ENCODE peak calls at places on chromosomes 11 and 22, in ten cellular contexts. U, E, T, D, G, C, Q, W, V and B are unnamed samples.

GRCh38 chr11:121571466-121571865 is 118.7 kb upstream of the SORL1-AS1 start:
- DNase-seq in C (no peak), G (no peak), Q (no peak), U (no peak), E (no peak), D (no peak), W (no peak), V (no peak), T (no peak), B (no peak)

GRCh38 chr11:127340438-127340837 is 339.9 kb upstream of the KIRREL3 start:
- DNase-seq in D (no peak), T (no peak), V (no peak), W (no peak), U (no peak), E (no peak), C (no peak), Q (no peak), G (no peak), B (no peak)

GRCh38 chr11:60981515-60981914 is 10.0 kb downstream of the CD6 start:
- DNase-seq in V (no peak), W (no peak), E (no peak), C (no peak), T (no peak), G (no peak), D (no peak), Q (no peak), U (no peak), B (peak)

GRCh38 chr22:18971321-18971751 is 35.2 kb upstream of the PRODH start:
- DNase-seq in U (no peak), Q (no peak), E (no peak), C (no peak), W (no peak), V (no peak), T (no peak), G (no peak), D (no peak), B (no peak)

GRCh38 chr11:119935341-119935925 is 202.5 kb downstream of the TRIM29 start:
- DNase-seq in G (no peak), C (no peak), Q (no peak), D (no peak), E (no peak), V (no peak), W (no peak), T (no peak), U (no peak), B (no peak)

GRCh38 chr11:47569646-47570045 is 4.2 kb downstream of the PTPMT1 start:
- DNase-seq in T (no peak), V (no peak), C (no peak), G (no peak), U (no peak), D (no peak), E (no peak), Q (no peak), W (no peak), B (no peak)

GRCh38 chr11:12863605-12864121 is 145.5 kb upstream of the RASSF10 start:
- DNase-seq in C (no peak), Q (no peak), V (no peak), G (no peak), U (peak), D (no peak), W (no peak), E (no peak), T (no peak), B (no peak)

GRCh38 chr11:127345819-127346459 is 345.4 kb upstream of the KIRREL3 start:
- DNase-seq in V (peak), W (no peak), T (peak), D (peak), G (peak), U (peak), E (peak), Q (peak), C (peak), B (no peak)

GRCh38 chr11:69968407-69969347 is 109.4 kb upstream of the ANO1 start:
- DNase-seq in V (no peak), T (no peak), D (no peak), U (no peak), E (peak), Q (no peak), C (no peak), G (no peak), W (no peak), B (no peak)

GRCh38 chr11:43517518-43517917 is 158.8 kb downstream of the TTC17 start:
- DNase-seq in U (no peak), W (no peak), V (no peak), Q (no peak), D (no peak), C (no peak), G (no peak), T (no peak), E (no peak), B (no peak)

GRCh38 chr11:58494096-58494495 is 13.8 kb downstream of the OR5B21 start:
- DNase-seq in W (no peak), U (no peak), G (no peak), V (no peak), T (no peak), C (no peak), Q (peak), E (no peak), D (no peak), B (no peak)

GRCh38 chr11:75365711-75366181 is 14.3 kb upstream of the ARRB1 start:
- DNase-seq in Q (peak), V (no peak), C (no peak), E (peak), U (peak), G (no peak), D (peak), W (no peak), T (no peak), B (no peak)

GRCh38 chr11:122747358-122747757 is 90.9 kb upstream of the CRTAM start:
- DNase-seq in G (no peak), Q (peak), D (peak), T (no peak), V (no peak), C (no peak), U (no peak), W (no peak), E (no peak), B (no peak)

GRCh38 chr11:83819936-83820549 is 533.9 kb upstream of the CCDC90B start:
- DNase-seq in D (peak), W (no peak), U (peak), T (peak), C (no peak), G (peak), Q (peak), V (peak), E (peak), B (no peak)
- TF ChIP-seq CTCF in D (peak), W (peak), U (peak), T (no peak), C (peak), G (peak), Q (peak), V (peak), E (peak), B (peak)

GRCh38 chr11:73187854-73188253 is 30.2 kb upstream of the P2RY2 start:
- DNase-seq in W (no peak), Q (no peak), V (peak), D (no peak), T (no peak), C (no peak), G (no peak), E (no peak), U (no peak), B (no peak)

GRCh38 chr11:73189723-73190556 is 28.1 kb upstream of the P2RY2 start:
- DNase-seq in G (no peak), C (no peak), W (no peak), U (no peak), T (no peak), V (no peak), E (no peak), D (no peak), Q (no peak), B (no peak)

GRCh38 chr11:73190557-73190885 is 27.6 kb upstream of the P2RY2 start:
- DNase-seq in V (no peak), D (no peak), C (no peak), T (no peak), W (no peak), U (no peak), Q (no peak), E (no peak), G (no peak), B (no peak)

GRCh38 chr11:73188301-73188700 is 29.8 kb upstream of the P2RY2 start:
- DNase-seq in Q (peak), E (no peak), G (no peak), T (no peak), U (no peak), W (no peak), D (no peak), V (no peak), C (no peak), B (no peak)

GRCh38 chr11:73189315-73189714 is 28.8 kb upstream of the P2RY2 start:
- DNase-seq in E (peak), U (no peak), G (no peak), T (peak), W (peak), V (no peak), C (no peak), D (no peak), Q (no peak), B (no peak)
- TF ChIP-seq CTCF in E (no peak), U (no peak), G (no peak), T (no peak), W (no peak), V (no peak), C (no peak), D (no peak), Q (no peak), B (no peak)

GRCh38 chr11:92495107-92495793 is 270.6 kb downstream of the FAT3 start:
- DNase-seq in V (no peak), C (no peak), T (no peak), W (no peak), G (no peak), U (no peak), E (no peak), D (no peak), Q (no peak), B (no peak)
- TF ChIP-seq CTCF in V (no peak), C (no peak), T (no peak), W (no peak), G (no peak), U (no peak), E (no peak), D (no peak), Q (no peak), B (no peak)

DNA sequence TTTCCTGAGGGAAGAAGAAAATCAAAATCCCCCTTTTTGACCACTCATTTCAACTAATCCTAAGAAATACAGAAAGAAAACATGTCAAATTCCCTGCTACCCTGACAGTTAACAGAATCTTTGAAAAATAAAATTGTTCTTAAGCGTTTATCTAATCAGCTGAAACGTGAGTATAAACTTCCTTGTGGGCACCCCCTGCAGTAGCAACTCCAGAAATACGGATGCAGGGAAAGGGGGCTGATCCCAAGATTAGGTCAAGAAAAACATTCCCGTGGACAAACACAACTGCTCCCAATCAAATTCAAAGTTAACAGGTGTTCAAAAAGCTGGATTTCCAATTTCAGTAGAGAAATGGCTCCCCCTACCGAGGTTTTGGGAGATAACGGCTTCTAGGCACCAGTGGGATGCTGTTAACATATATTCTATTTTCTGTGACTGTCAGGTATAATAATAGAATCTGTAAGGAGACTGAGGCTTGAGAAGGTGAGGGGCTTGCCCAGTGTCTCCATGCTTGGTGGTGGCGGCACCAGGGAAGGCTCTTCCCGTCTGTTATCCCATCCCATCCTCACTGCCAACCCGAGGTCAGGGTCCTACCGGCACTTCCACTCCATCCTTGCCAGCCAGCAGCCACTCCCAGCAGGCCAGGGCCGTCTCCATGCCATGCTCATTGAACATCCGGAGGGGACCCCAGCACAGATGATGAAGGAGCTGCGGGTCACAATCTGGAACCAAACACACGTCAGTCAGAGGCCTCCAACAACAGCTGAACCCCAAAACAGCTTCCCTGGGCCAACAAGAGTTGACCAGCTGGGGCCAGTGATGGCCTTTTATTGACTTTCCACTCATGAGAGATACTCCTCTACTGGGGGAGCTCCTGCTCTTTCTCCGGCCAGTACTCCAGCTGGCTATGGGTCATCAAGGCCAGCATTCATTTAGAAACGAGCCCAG is 32.0 kb upstream of the SERPIND1 start:
- DNase-seq in W (no peak), D (peak), U (peak), V (peak), G (no peak), T (peak), Q (peak), C (peak), E (peak), B (no peak)
- TF ChIP-seq CTCF in W (peak), D (peak), U (peak), V (peak), G (peak), T (peak), Q (peak), C (peak), E (peak), B (peak)

DNA sequence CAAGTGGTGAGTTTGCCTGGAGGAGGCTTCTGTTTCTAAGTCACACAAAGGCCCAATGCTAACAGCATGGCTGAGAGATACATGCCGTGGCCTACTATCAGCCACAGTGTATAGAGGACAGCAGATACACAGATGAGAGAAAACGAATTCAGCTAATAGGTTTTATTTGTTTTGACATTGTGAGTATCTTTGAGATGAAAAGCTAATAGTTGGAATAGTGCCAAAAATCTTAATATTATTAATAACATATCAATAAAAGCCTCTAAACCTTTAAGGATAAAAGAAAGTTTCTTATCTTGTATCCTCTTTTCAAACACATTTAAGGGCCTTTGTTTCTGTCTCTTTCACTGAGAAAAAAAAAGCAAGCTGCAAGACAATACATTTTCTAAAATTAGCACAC is 30.5 kb upstream of the OLFML1 start:
- DNase-seq in C (no peak), U (no peak), T (no peak), D (no peak), E (no peak), W (no peak), G (no peak), V (no peak), Q (no peak), B (no peak)
- TF ChIP-seq CTCF in C (no peak), U (no peak), T (no peak), D (no peak), E (no peak), W (no peak), G (no peak), V (no peak), Q (no peak), B (no peak)

GRCh38 chr11:110269996-110270395 is 26.4 kb downstream of the RDX start:
- DNase-seq in T (no peak), D (no peak), V (no peak), Q (no peak), E (no peak), C (no peak), W (no peak), G (no peak), U (no peak), B (no peak)
- TF ChIP-seq CTCF in T (no peak), D (no peak), V (no peak), Q (no peak), E (no peak), C (no peak), W (no peak), G (no peak), U (no peak), B (no peak)

GRCh38 chr11:133619973-133620372 is 87.7 kb upstream of the OPCML start:
- DNase-seq in Q (no peak), D (no peak), G (no peak), E (no peak), W (no peak), V (peak), U (no peak), T (peak), C (no peak), B (no peak)
- TF ChIP-seq CTCF in Q (no peak), D (no peak), G (no peak), E (no peak), W (no peak), V (peak), U (no peak), T (no peak), C (peak), B (peak)

GRCh38 chr22:28772633-28773460 is at the start of gene CCDC117:
- DNase-seq in Q (peak), E (peak), G (peak), U (peak), D (peak), C (peak), W (peak), T (peak), V (peak), B (peak)
- TF ChIP-seq CTCF in Q (peak), E (no peak), G (peak), U (peak), D (peak), C (peak), W (peak), T (no peak), V (no peak), B (peak)

GRCh38 chr11:93783362-93783761 is 720 bp upstream of the MED17 start:
- DNase-seq in E (no peak), V (no peak), T (no peak), Q (no peak), W (no peak), C (no peak), D (no peak), G (no peak), U (no peak), B (no peak)

GRCh38 chr11:93783767-93784151 is 323 bp upstream of the MED17 start:
- DNase-seq in C (no peak), W (no peak), Q (no peak), V (no peak), G (no peak), U (no peak), E (no peak), T (peak), D (no peak), B (no peak)

GRCh38 chr11:93784152-93784934 is at the start of gene MED17:
- DNase-seq in T (peak), G (peak), E (peak), Q (peak), C (peak), W (peak), D (peak), U (peak), V (peak), B (peak)

GRCh38 chr11:93784935-93785360 is 866 bp downstream of the MED17 start:
- DNase-seq in W (no peak), U (peak), E (no peak), D (no peak), G (no peak), C (no peak), V (peak), Q (peak), T (no peak), B (no peak)
- TF ChIP-seq CTCF in W (peak), U (no peak), E (no peak), D (no peak), G (no peak), C (no peak), V (no peak), Q (no peak), T (no peak), B (peak)

GRCh38 chr11:108027057-108027456 is 18.4 kb downstream of the CUL5 start:
- DNase-seq in U (no peak), V (peak), W (no peak), Q (no peak), G (no peak), D (no peak), C (no peak), T (no peak), E (no peak), B (no peak)
- TF ChIP-seq CTCF in U (no peak), V (peak), W (peak), Q (no peak), G (peak), D (no peak), C (no peak), T (no peak), E (no peak), B (peak)